ENCODE peak calls at places on chromosomes 6 and 20, in nine cellular contexts. R is brain microvascular endothelial cell; S is stomach; K is CD8-positive, alpha-beta memory T cell; A is IMR-90; D is fibroblast of lung; Y is AG04450; M is adipocyte; L is transverse colon. W is an unnamed sample. For H3K27me3, the result is how much of the 10 kb centered on the place peaks cover.

GRCh38 chr20:58229198-58229802 is 847 bp upstream of the ANKRD60 start:
- DNase-seq in R (no peak), S (no peak), K (no peak), A (peak), D (peak), Y (no peak), M (no peak), L (no peak), W (no peak)

GRCh38 chr6:101226677-101227135 is 166.8 kb upstream of the GRIK2 start:
- DNase-seq in R (peak), S (no peak), K (no peak), A (peak), D (no peak), Y (no peak), M (peak), L (no peak), W (peak)

GRCh38 chr6:89944826-89945407 is 50.6 kb downstream of the GJA10 start:
- DNase-seq in R (no peak), S (no peak), K (no peak), A (peak), D (peak), Y (no peak), M (no peak), L (no peak), W (peak)

GRCh38 chr6:87789198-87789899 is 87.3 kb upstream of the AKIRIN2 start:
- DNase-seq in R (peak), S (no peak), K (no peak), A (peak), D (peak), Y (no peak), M (peak), L (no peak), W (peak)

GRCh38 chr20:46520976-46521579 is 7.7 kb upstream of the ZNF334 start:
- DNase-seq in R (peak), S (peak), K (peak), A (peak), D (peak), Y (peak), M (peak), L (peak), W (peak)

GRCh38 chr6:15079288-15079817 is 166.5 kb upstream of the JARID2 start:
- DNase-seq in R (no peak), S (no peak), K (no peak), A (no peak), D (no peak), Y (no peak), M (no peak), L (no peak), W (no peak)

GRCh38 chr6:75608304-75608703 is 6.6 kb downstream of the SENP6 start:
- DNase-seq in R (no peak), S (no peak), K (no peak), A (no peak), D (no peak), Y (no peak), M (no peak), L (no peak), W (no peak)

GRCh38 chr20:23932256-23932655 is 52.7 kb upstream of the CST5 start:
- DNase-seq in R (no peak), S (no peak), K (no peak), A (no peak), D (no peak), Y (no peak), M (no peak), L (no peak), W (no peak)

GRCh38 chr20:9110365-9110764 is 41.5 kb downstream of the PLCB4 start:
- DNase-seq in R (no peak), S (no peak), K (no peak), A (peak), D (peak), Y (peak), M (peak), L (no peak), W (no peak)

GRCh38 chr6:154488802-154489437 is 21.6 kb downstream of the CNKSR3 start:
- DNase-seq in R (peak), S (no peak), K (no peak), A (peak), D (peak), Y (no peak), M (peak), L (no peak), W (no peak)

GRCh38 chr20:41643504-41643938 is 25.3 kb upstream of the CHD6 start:
- DNase-seq in R (peak), S (peak), K (no peak), A (peak), D (no peak), Y (peak), M (peak), L (peak), W (peak)

GRCh38 chr6:1424306-1424927 is 35.0 kb downstream of the FOXF2 start:
- DNase-seq in R (peak), S (peak), K (no peak), A (peak), D (peak), Y (no peak), M (peak), L (peak), W (peak)

GRCh38 chr20:38227578-38228360 is 32.8 kb downstream of the KIAA1755 start:
- DNase-seq in R (no peak), S (no peak), K (no peak), A (no peak), D (no peak), Y (no peak), M (no peak), L (no peak), W (no peak)

GRCh38 chr6:23277521-23278227 is 708.3 kb downstream of the HDGFL1 start:
- DNase-seq in R (no peak), S (no peak), K (no peak), A (no peak), D (no peak), Y (no peak), M (no peak), L (no peak), W (no peak)

GRCh38 chr20:61724376-61724775 is 341.3 kb downstream of the TAF4 start:
- DNase-seq in R (no peak), S (no peak), K (no peak), A (no peak), D (no peak), Y (no peak), M (no peak), L (no peak), W (no peak)

GRCh38 chr6:169317441-169318202 is 64.0 kb upstream of the THBS2 start:
- DNase-seq in R (no peak), S (no peak), K (no peak), A (no peak), D (no peak), Y (no peak), M (no peak), L (no peak), W (no peak)

GRCh38 chr6:90079555-90080490 is 185.6 kb downstream of the GJA10 start:
- DNase-seq in R (no peak), S (no peak), K (no peak), A (no peak), D (no peak), Y (no peak), M (no peak), L (no peak), W (no peak)

GRCh38 chr6:89330910-89331309 is 15.8 kb upstream of the GABRR2 start:
- DNase-seq in R (no peak), S (no peak), K (no peak), A (no peak), D (no peak), Y (no peak), M (peak), L (no peak), W (no peak)

GRCh38 chr6:158410784-158411183 is 98.5 kb downstream of the TULP4 start:
- DNase-seq in R (no peak), S (no peak), K (no peak), A (no peak), D (no peak), Y (no peak), M (no peak), L (no peak), W (no peak)

GRCh38 chr20:61252601-61253263 is 671 bp downstream of the CDH4 start:
- DNase-seq in R (no peak), S (no peak), K (no peak), A (peak), D (peak), Y (no peak), M (peak), L (no peak), W (peak)

GRCh38 chr6:169075211-169075621 is 178.4 kb downstream of the THBS2 start:
- DNase-seq in R (peak), S (peak), K (no peak), A (peak), D (peak), Y (peak), M (peak), L (peak), W (no peak)

GRCh38 chr20:4889446-4889845 is 111.9 kb downstream of the SLC23A2 start:
- DNase-seq in R (no peak), S (no peak), K (no peak), A (no peak), D (no peak), Y (no peak), M (no peak), L (no peak), W (no peak)

GRCh38 chr6:169008641-169009040 is 245.0 kb downstream of the THBS2 start:
- DNase-seq in R (no peak), S (no peak), K (no peak), A (no peak), D (peak), Y (no peak), M (no peak), L (no peak), W (peak)

GRCh38 chr6:44269921-44270525 is at the start of gene TMEM151B:
- DNase-seq in R (no peak), S (no peak), K (peak), A (no peak), D (no peak), Y (no peak), M (no peak), L (no peak), W (peak)

GRCh38 chr20:42846784-42847490 is 342.8 kb downstream of the PTPRT start:
- DNase-seq in R (no peak), S (no peak), K (no peak), A (no peak), D (no peak), Y (no peak), M (no peak), L (no peak), W (no peak)

GRCh38 chr20:45342863-45343444 is 5.3 kb downstream of the SDC4 start:
- DNase-seq in R (no peak), S (no peak), K (no peak), A (no peak), D (no peak), Y (no peak), M (no peak), L (no peak), W (no peak)

GRCh38 chr20:45341939-45342862 is 6.0 kb downstream of the SDC4 start:
- DNase-seq in R (no peak), S (peak), K (no peak), A (peak), D (no peak), Y (no peak), M (peak), L (peak), W (no peak)

GRCh38 chr20:45340236-45340847 is 7.9 kb downstream of the SDC4 start:
- DNase-seq in R (no peak), S (peak), K (no peak), A (no peak), D (no peak), Y (no peak), M (no peak), L (no peak), W (no peak)

GRCh38 chr20:45340951-45341350 is 7.3 kb downstream of the SDC4 start:
- DNase-seq in R (no peak), S (no peak), K (no peak), A (no peak), D (no peak), Y (no peak), M (no peak), L (no peak), W (no peak)

GRCh38 chr20:45341579-45341938 is 6.7 kb downstream of the SDC4 start:
- DNase-seq in R (no peak), S (no peak), K (no peak), A (no peak), D (no peak), Y (no peak), M (no peak), L (no peak), W (no peak)
- H3K27me3 ChIP-seq in R (under half), S (under half), K (under half), A (under half), D (under half), Y (under half), M (under half), L (under half), W (under half)

GRCh38 chr6:84764332-84765049 is at the start of gene TBX18:
- DNase-seq in R (peak), S (peak), K (no peak), A (peak), D (peak), Y (peak), M (peak), L (peak), W (peak)

GRCh38 chr6:84763397-84764331 is 734 bp downstream of the TBX18 start:
- DNase-seq in R (peak), S (no peak), K (no peak), A (peak), D (peak), Y (no peak), M (peak), L (no peak), W (peak)

GRCh38 chr6:84762220-84762940 is 2.0 kb downstream of the TBX18 start:
- DNase-seq in R (no peak), S (no peak), K (no peak), A (no peak), D (no peak), Y (no peak), M (peak), L (no peak), W (peak)

GRCh38 chr6:84766118-84766683 is 1.8 kb upstream of the TBX18 start:
- DNase-seq in R (no peak), S (no peak), K (no peak), A (no peak), D (no peak), Y (no peak), M (no peak), L (no peak), W (no peak)

GRCh38 chr6:84762941-84763396 is 1.4 kb downstream of the TBX18 start:
- DNase-seq in R (no peak), S (no peak), K (no peak), A (no peak), D (no peak), Y (no peak), M (peak), L (no peak), W (peak)
- H3K27me3 ChIP-seq in R (under half), S (half or more), K (under half), A (half or more), D (under half), Y (half or more), M (under half), L (half or more), W (half or more)

GRCh38 chr20:21516180-21516567 is 2.3 kb upstream of the NKX2-2 start:
- DNase-seq in R (no peak), S (no peak), K (no peak), A (no peak), D (no peak), Y (no peak), M (no peak), L (no peak), W (peak)

GRCh38 chr20:21515300-21516179 is 1.7 kb upstream of the NKX2-2 start:
- DNase-seq in R (no peak), S (no peak), K (no peak), A (no peak), D (no peak), Y (no peak), M (no peak), L (no peak), W (peak)

GRCh38 chr20:21518292-21518991 is 4.6 kb upstream of the NKX2-2 start:
- DNase-seq in R (no peak), S (no peak), K (no peak), A (no peak), D (no peak), Y (no peak), M (no peak), L (no peak), W (peak)

GRCh38 chr20:21517566-21518277 is 3.9 kb upstream of the NKX2-2 start:
- DNase-seq in R (no peak), S (no peak), K (no peak), A (no peak), D (no peak), Y (no peak), M (no peak), L (no peak), W (peak)

DNA sequence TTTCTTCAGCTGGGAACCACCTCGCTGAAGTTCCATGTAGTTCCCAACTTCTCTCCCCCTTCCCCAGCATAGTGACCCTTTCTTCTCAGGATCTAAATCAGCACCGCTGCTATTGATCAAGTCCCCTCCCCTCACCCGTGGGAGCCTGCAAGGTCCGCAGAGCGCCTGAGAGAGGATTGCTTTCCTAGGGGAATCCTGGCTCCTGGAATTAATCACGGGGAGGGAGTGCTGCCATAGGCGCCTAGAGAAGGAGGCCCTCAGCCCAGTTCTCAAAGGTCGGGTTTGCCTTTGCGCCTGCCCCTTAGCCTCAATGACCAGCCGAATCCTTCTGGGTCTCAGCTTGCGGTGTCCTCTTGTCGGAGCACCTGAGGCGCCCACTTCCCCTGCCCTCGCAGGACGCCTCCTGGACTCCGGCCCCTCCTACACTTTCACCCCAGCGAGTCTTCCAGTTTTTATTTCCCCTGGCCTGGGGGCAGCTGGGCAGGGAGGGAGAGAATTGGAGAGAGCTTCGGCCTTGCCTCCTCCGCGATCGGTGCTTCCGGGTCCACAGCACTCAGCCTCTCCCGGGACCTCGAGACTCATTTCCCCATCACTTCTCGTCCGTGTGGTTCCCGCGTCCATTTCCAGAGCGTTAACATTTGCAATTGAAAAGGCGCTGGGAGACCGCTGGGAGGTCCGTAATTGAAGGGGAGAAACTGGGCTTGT is 3.1 kb upstream of the NKX2-2 start:
- DNase-seq in R (no peak), S (no peak), K (no peak), A (no peak), D (no peak), Y (no peak), M (no peak), L (no peak), W (peak)
- H3K27me3 ChIP-seq in R (half or more), S (half or more), K (half or more), A (half or more), D (half or more), Y (half or more), M (half or more), L (half or more), W (under half)

GRCh38 chr20:49457444-49457843 is 25.0 kb downstream of the KCNB1 start:
- DNase-seq in R (no peak), S (no peak), K (no peak), A (no peak), D (no peak), Y (no peak), M (no peak), L (no peak), W (no peak)

GRCh38 chr20:49460916-49461315 is 21.6 kb downstream of the KCNB1 start:
- DNase-seq in R (no peak), S (no peak), K (no peak), A (no peak), D (no peak), Y (no peak), M (no peak), L (no peak), W (no peak)

GRCh38 chr20:49460131-49460530 is 22.3 kb downstream of the KCNB1 start:
- DNase-seq in R (no peak), S (no peak), K (no peak), A (no peak), D (no peak), Y (no peak), M (no peak), L (no peak), W (no peak)

GRCh38 chr20:49461894-49462293 is 20.6 kb downstream of the KCNB1 start:
- DNase-seq in R (no peak), S (no peak), K (no peak), A (no peak), D (no peak), Y (no peak), M (no peak), L (no peak), W (no peak)

DNA sequence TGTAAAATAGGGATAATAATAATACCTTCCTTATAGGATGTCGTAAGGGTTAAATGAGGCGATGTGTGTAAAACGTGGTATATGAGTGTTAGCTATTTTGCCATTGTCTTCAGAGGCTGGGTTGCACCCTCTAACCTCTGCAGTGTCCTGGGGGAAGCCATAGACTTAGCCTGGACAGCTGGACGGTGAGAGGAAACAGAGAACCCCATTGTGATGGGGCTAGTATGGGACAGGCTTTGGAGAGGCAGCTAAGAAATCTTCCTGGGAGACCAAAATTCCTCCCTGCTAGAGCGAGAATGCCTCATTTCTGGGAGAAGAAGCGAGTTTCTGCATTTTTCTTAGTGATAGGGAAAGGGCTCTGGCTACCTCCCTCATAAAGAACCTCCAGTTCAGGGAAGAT is 22.8 kb downstream of the KCNB1 start:
- DNase-seq in R (no peak), S (no peak), K (no peak), A (no peak), D (no peak), Y (no peak), M (no peak), L (no peak), W (no peak)
- H3K27me3 ChIP-seq in R (under half), S (under half), K (under half), A (under half), D (under half), Y (under half), M (half or more), L (under half), W (half or more)

GRCh38 chr6:149985506-149985937 is 21.8 kb downstream of the ULBP1 start:
- DNase-seq in R (no peak), S (no peak), K (no peak), A (no peak), D (no peak), Y (no peak), M (no peak), L (no peak), W (no peak)
- H3K27me3 ChIP-seq in R (half or more), S (half or more), K (half or more), A (half or more), D (half or more), Y (half or more), M (half or more), L (half or more), W (half or more)

GRCh38 chr6:41237128-41237527 is 9.0 kb downstream of the TREML4 start:
- DNase-seq in R (no peak), S (no peak), K (no peak), A (no peak), D (no peak), Y (no peak), M (no peak), L (no peak), W (no peak)
- H3K27me3 ChIP-seq in R (under half), S (under half), K (under half), A (under half), D (under half), Y (under half), M (under half), L (half or more), W (half or more)

GRCh38 chr6:38268342-38268741 is 371.4 kb downstream of the BTBD9 start:
- DNase-seq in R (no peak), S (no peak), K (no peak), A (no peak), D (no peak), Y (no peak), M (no peak), L (no peak), W (no peak)
- H3K27me3 ChIP-seq in R (under half), S (under half), K (under half), A (under half), D (under half), Y (under half), M (under half), L (under half), W (under half)

GRCh38 chr20:59381658-59382057 is 81.2 kb downstream of the EDN3 start:
- DNase-seq in R (no peak), S (no peak), K (no peak), A (no peak), D (no peak), Y (no peak), M (no peak), L (no peak), W (no peak)

GRCh38 chr20:59371429-59371828 is 71.0 kb downstream of the EDN3 start:
- DNase-seq in R (no peak), S (no peak), K (no peak), A (no peak), D (no peak), Y (no peak), M (no peak), L (no peak), W (no peak)

GRCh38 chr20:59376109-59376841 is 75.9 kb downstream of the EDN3 start:
- DNase-seq in R (no peak), S (no peak), K (no peak), A (no peak), D (no peak), Y (no peak), M (no peak), L (no peak), W (no peak)

GRCh38 chr20:59382326-59382725 is 81.9 kb downstream of the EDN3 start:
- DNase-seq in R (no peak), S (no peak), K (no peak), A (no peak), D (no peak), Y (no peak), M (no peak), L (no peak), W (no peak)

GRCh38 chr20:59377046-59377445 is 76.6 kb downstream of the EDN3 start:
- DNase-seq in R (no peak), S (no peak), K (no peak), A (no peak), D (no peak), Y (no peak), M (no peak), L (no peak), W (no peak)
- H3K27me3 ChIP-seq in R (under half), S (under half), K (under half), A (under half), D (under half), Y (under half), M (under half), L (under half), W (under half)

W was measured in A673.